ENCODE peak calls at places on chromosome 19, in six cellular contexts. One of them, this sample, is unnamed.

GRCh38 chr19:41872775-41873647 is 4.1 kb upstream of the CD79A start:
- DNase-seq in endothelial cell of umbilical vein: peak; percentile 65
- DNase-seq in A549: peak; percentile 94
- DNase-seq in HepG2: peak; percentile 72
- DNase-seq in K562: peak; percentile 71
- DNase-seq in GM12878: no peak
- DNase-seq in this sample: peak; percentile 67

GRCh38 chr19:11088508-11089253 is 582 bp upstream of the LDLR start:
- DNase-seq in endothelial cell of umbilical vein: no peak
- DNase-seq in A549: no peak
- DNase-seq in HepG2: peak; percentile 81
- DNase-seq in K562: no peak
- DNase-seq in GM12878: no peak
- DNase-seq in this sample: no peak

GRCh38 chr19:51427220-51427619 is 9.8 kb upstream of the SIGLEC10 start:
- DNase-seq in endothelial cell of umbilical vein: no peak
- DNase-seq in A549: no peak
- DNase-seq in HepG2: no peak
- DNase-seq in K562: no peak
- DNase-seq in GM12878: no peak
- DNase-seq in this sample: no peak

GRCh38 chr19:47228168-47228936 is 2.6 kb downstream of the BBC3 start:
- DNase-seq in endothelial cell of umbilical vein: no peak
- DNase-seq in A549: peak; percentile 85
- DNase-seq in HepG2: peak; percentile 69
- DNase-seq in K562: peak; percentile 66
- DNase-seq in GM12878: no peak
- DNase-seq in this sample: peak; percentile 89

GRCh38 chr19:13118424-13119193 is 545 bp downstream of the NACC1 start:
- DNase-seq in endothelial cell of umbilical vein: no peak
- DNase-seq in A549: peak; percentile 47
- DNase-seq in HepG2: peak; percentile 50
- DNase-seq in K562: peak; percentile 95
- DNase-seq in GM12878: no peak
- DNase-seq in this sample: peak; percentile 80

GRCh38 chr19:46728208-46728607 is 11.3 kb upstream of the PRKD2 start:
- DNase-seq in endothelial cell of umbilical vein: peak; percentile 95
- DNase-seq in A549: no peak
- DNase-seq in HepG2: no peak
- DNase-seq in K562: no peak
- DNase-seq in GM12878: no peak
- DNase-seq in this sample: no peak

GRCh38 chr19:45581576-45581975 is 3.0 kb downstream of the OPA3 start:
- DNase-seq in endothelial cell of umbilical vein: no peak
- DNase-seq in A549: peak; percentile 66
- DNase-seq in HepG2: no peak
- DNase-seq in K562: no peak
- DNase-seq in GM12878: no peak
- DNase-seq in this sample: no peak

GRCh38 chr19:41377977-41378707 is 1.8 kb downstream of the TMEM91 start:
- DNase-seq in endothelial cell of umbilical vein: no peak
- DNase-seq in A549: no peak
- DNase-seq in HepG2: no peak
- DNase-seq in K562: no peak
- DNase-seq in GM12878: no peak
- DNase-seq in this sample: no peak

GRCh38 chr19:40592170-40592569 is 9.0 kb upstream of the LTBP4 start:
- DNase-seq in endothelial cell of umbilical vein: peak; percentile 60
- DNase-seq in A549: peak; percentile 92
- DNase-seq in HepG2: peak; percentile 36
- DNase-seq in K562: peak; percentile 47
- DNase-seq in GM12878: no peak
- DNase-seq in this sample: peak; percentile 53

GRCh38 chr19:1211494-1212234 is 6.1 kb downstream of the STK11 start:
- DNase-seq in endothelial cell of umbilical vein: no peak
- DNase-seq in A549: peak; percentile 47
- DNase-seq in HepG2: no peak
- DNase-seq in K562: no peak
- DNase-seq in GM12878: no peak
- DNase-seq in this sample: no peak

GRCh38 chr19:46678110-46678732 is 17.2 kb upstream of the DACT3 start:
- DNase-seq in endothelial cell of umbilical vein: peak; percentile 13
- DNase-seq in A549: peak; percentile 64
- DNase-seq in HepG2: no peak
- DNase-seq in K562: peak; percentile 98
- DNase-seq in GM12878: no peak
- DNase-seq in this sample: peak; percentile 77

GRCh38 chr19:44753932-44754742 is 5.6 kb downstream of the BCL3 start:
- DNase-seq in endothelial cell of umbilical vein: peak; percentile 55
- DNase-seq in A549: peak; percentile 90
- DNase-seq in HepG2: no peak
- DNase-seq in K562: peak; percentile 94
- DNase-seq in GM12878: no peak
- DNase-seq in this sample: peak; percentile 79

GRCh38 chr19:531753-532571 is at the start of gene CDC34:
- DNase-seq in endothelial cell of umbilical vein: peak; percentile 21
- DNase-seq in A549: no peak
- DNase-seq in HepG2: no peak
- DNase-seq in K562: no peak
- DNase-seq in GM12878: no peak
- DNase-seq in this sample: peak; percentile 33

GRCh38 chr19:4773047-4773640 is 18.4 kb upstream of the FEM1A start:
- DNase-seq in endothelial cell of umbilical vein: no peak
- DNase-seq in A549: no peak
- DNase-seq in HepG2: no peak
- DNase-seq in K562: no peak
- DNase-seq in GM12878: peak; percentile 25
- DNase-seq in this sample: no peak

GRCh38 chr19:42076375-42076944 is 494 bp downstream of the ZNF574 start:
- DNase-seq in endothelial cell of umbilical vein: no peak
- DNase-seq in A549: no peak
- DNase-seq in HepG2: no peak
- DNase-seq in K562: no peak
- DNase-seq in GM12878: no peak
- DNase-seq in this sample: peak; percentile 78

GRCh38 chr19:46648070-46648960 is 12.3 kb upstream of the GNG8 start:
- DNase-seq in endothelial cell of umbilical vein: no peak
- DNase-seq in A549: no peak
- DNase-seq in HepG2: no peak
- DNase-seq in K562: no peak
- DNase-seq in GM12878: no peak
- DNase-seq in this sample: peak; percentile 62

GRCh38 chr19:19642506-19643157 is 825 bp downstream of the GMIP start:
- DNase-seq in endothelial cell of umbilical vein: peak; percentile 16
- DNase-seq in A549: no peak
- DNase-seq in HepG2: no peak
- DNase-seq in K562: peak; percentile 44
- DNase-seq in GM12878: no peak
- DNase-seq in this sample: peak; percentile 73

GRCh38 chr19:43496960-43497359 is 7.6 kb downstream of the PHLDB3 start:
- DNase-seq in endothelial cell of umbilical vein: no peak
- DNase-seq in A549: no peak
- DNase-seq in HepG2: no peak
- DNase-seq in K562: no peak
- DNase-seq in GM12878: no peak
- DNase-seq in this sample: no peak

GRCh38 chr19:45424191-45425058 is 708 bp upstream of the ERCC1 start:
- DNase-seq in endothelial cell of umbilical vein: peak; percentile 95
- DNase-seq in A549: peak; percentile 95
- DNase-seq in HepG2: peak; percentile 86
- DNase-seq in K562: peak; percentile 78
- DNase-seq in GM12878: no peak
- DNase-seq in this sample: peak; percentile 82

GRCh38 chr19:19214892-19215291 is 3.1 kb downstream of the NCAN start:
- DNase-seq in endothelial cell of umbilical vein: peak; percentile 50
- DNase-seq in A549: no peak
- DNase-seq in HepG2: peak; percentile 30
- DNase-seq in K562: peak; percentile 64
- DNase-seq in GM12878: no peak
- DNase-seq in this sample: peak; percentile 59

GRCh38 chr19:15788594-15789270 is 1.3 kb downstream of the OR10H5 start:
- DNase-seq in endothelial cell of umbilical vein: no peak
- DNase-seq in A549: no peak
- DNase-seq in HepG2: peak; percentile 63
- DNase-seq in K562: no peak
- DNase-seq in GM12878: no peak
- DNase-seq in this sample: no peak

GRCh38 chr19:43464089-43464775 is 1.2 kb downstream of the LYPD3 start:
- DNase-seq in endothelial cell of umbilical vein: no peak
- DNase-seq in A549: no peak
- DNase-seq in HepG2: no peak
- DNase-seq in K562: peak; percentile 83
- DNase-seq in GM12878: no peak
- DNase-seq in this sample: no peak

GRCh38 chr19:13987101-13987890 is 18.8 kb downstream of the RFX1 start:
- DNase-seq in endothelial cell of umbilical vein: peak; percentile 33
- DNase-seq in A549: no peak
- DNase-seq in HepG2: no peak
- DNase-seq in K562: no peak
- DNase-seq in GM12878: no peak
- DNase-seq in this sample: peak; percentile 53

GRCh38 chr19:39246951-39247669 is 1.5 kb downstream of the IFNL4 start:
- DNase-seq in endothelial cell of umbilical vein: peak; percentile 13
- DNase-seq in A549: no peak
- DNase-seq in HepG2: no peak
- DNase-seq in K562: no peak
- DNase-seq in GM12878: no peak
- DNase-seq in this sample: no peak

GRCh38 chr19:4969772-4970531 is 1.0 kb downstream of the KDM4B start:
- DNase-seq in endothelial cell of umbilical vein: peak; percentile 17
- DNase-seq in A549: no peak
- DNase-seq in HepG2: no peak
- DNase-seq in K562: no peak
- DNase-seq in GM12878: peak; percentile 27
- DNase-seq in this sample: peak; percentile 59

GRCh38 chr19:18860302-18860700 is 28.5 kb downstream of the UPF1 start:
- DNase-seq in endothelial cell of umbilical vein: no peak
- DNase-seq in A549: no peak
- DNase-seq in HepG2: no peak
- DNase-seq in K562: no peak
- DNase-seq in GM12878: no peak
- DNase-seq in this sample: no peak

GRCh38 chr19:42343344-42344110 is 18.1 kb downstream of the MEGF8 start:
- DNase-seq in endothelial cell of umbilical vein: no peak
- DNase-seq in A549: no peak
- DNase-seq in HepG2: no peak
- DNase-seq in K562: no peak
- DNase-seq in GM12878: no peak
- DNase-seq in this sample: no peak

GRCh38 chr19:30908262-30908771 is 440.9 kb downstream of the TSHZ3 start:
- DNase-seq in endothelial cell of umbilical vein: no peak
- DNase-seq in A549: no peak
- DNase-seq in HepG2: no peak
- DNase-seq in K562: peak; percentile 8
- DNase-seq in GM12878: no peak
- DNase-seq in this sample: no peak

GRCh38 chr19:50189326-50189725 is 14.1 kb upstream of the MYH14 start:
- DNase-seq in endothelial cell of umbilical vein: no peak
- DNase-seq in A549: no peak
- DNase-seq in HepG2: no peak
- DNase-seq in K562: no peak
- DNase-seq in GM12878: no peak
- DNase-seq in this sample: no peak
- TF ChIP-seq CTCF in endothelial cell of umbilical vein: no peak
- TF ChIP-seq CTCF in A549: no peak
- TF ChIP-seq CTCF in HepG2: no peak
- TF ChIP-seq CTCF in K562: no peak
- TF ChIP-seq CTCF in GM12878: no peak
- TF ChIP-seq CTCF in this sample: no peak

DNA sequence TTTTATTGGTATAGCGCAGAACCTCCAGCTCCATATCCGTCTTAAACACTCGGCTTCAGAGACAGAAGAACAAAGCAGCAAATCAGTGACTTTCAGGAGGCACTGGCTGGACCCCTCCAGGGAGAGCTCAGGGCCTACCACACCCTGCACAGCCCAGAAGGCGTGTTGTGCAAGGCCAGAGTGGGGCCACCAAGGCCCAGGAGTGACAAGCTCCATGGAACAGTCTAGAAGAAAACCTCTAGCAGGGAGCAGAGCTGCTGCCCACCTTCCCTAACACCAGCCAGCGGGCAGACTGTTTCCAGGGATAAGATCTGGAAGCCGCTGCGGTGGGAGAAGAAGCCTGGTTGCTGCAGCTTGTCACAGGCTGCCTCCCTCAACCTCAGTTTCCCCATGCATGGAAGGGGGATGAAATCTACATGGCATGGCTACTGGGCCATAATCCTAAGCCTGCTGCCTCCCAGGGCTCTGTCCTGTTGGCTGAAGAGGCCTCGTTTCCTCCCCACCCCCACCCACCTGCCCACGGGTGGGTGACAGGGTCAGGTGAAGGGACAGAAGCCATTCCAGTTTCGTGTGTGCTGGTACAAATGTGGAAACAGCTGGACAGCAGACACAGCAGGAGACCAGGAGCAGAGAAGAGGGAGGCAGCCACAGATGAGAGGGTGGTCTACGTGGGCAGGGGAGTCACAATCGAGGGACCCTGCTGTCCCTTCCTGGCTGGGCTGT is 57.4 kb downstream of the PEPD start:
- DNase-seq in endothelial cell of umbilical vein: no peak
- DNase-seq in A549: no peak
- DNase-seq in HepG2: no peak
- DNase-seq in K562: no peak
- DNase-seq in GM12878: no peak
- DNase-seq in this sample: no peak
- TF ChIP-seq MYC in endothelial cell of umbilical vein: no peak
- TF ChIP-seq MYC in A549: no peak
- TF ChIP-seq MYC in HepG2: no peak
- TF ChIP-seq MYC in K562: no peak
- TF ChIP-seq MYC in GM12878: no peak
- TF ChIP-seq MYC in this sample: no peak

DNA sequence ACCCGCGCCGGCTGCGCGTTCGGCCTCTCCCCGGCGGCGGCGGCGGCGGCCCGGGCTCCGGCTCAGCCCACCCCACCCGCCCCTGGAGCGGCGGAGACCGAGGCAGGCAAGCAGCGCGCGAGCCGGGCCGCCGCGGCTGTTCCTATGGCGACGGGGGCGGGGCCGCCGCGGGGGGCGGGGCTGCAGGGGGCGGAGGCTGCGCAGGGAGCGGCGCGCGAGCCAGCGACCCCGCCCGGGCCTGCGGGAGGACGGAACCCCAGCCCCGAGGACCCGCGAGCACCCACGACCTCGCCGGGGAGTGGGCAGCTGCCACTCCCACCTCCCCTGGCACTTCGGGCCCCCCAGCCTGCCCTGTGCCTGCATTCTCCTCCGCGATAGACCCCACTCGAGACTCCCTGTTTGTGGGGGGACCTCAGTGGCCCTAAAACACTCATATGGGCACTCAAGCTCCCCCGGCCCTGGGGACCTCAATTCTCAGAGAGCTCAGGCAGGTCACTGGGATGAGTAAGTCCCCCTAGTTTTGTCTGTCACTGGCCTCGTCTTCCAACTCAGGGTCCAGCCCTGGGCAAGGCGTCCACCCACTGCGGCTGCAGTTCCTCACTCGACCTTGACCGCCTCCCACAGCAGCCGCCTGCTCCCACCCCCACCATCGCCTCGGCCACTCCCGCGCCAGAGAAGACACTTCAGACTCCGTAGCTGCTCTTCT is at the start of gene CTXN1:
- DNase-seq in endothelial cell of umbilical vein: peak; percentile 40
- DNase-seq in A549: peak; percentile 45
- DNase-seq in HepG2: no peak
- DNase-seq in K562: peak; percentile 92
- DNase-seq in GM12878: no peak
- DNase-seq in this sample: peak; percentile 76
- TF ChIP-seq CTCF in endothelial cell of umbilical vein: no peak
- TF ChIP-seq CTCF in A549: no peak
- TF ChIP-seq CTCF in HepG2: no peak
- TF ChIP-seq CTCF in K562: peak; percentile 16
- TF ChIP-seq CTCF in GM12878: no peak
- TF ChIP-seq CTCF in this sample: no peak

GRCh38 chr19:3520166-3521103 is 14.3 kb downstream of the FZR1 start:
- DNase-seq in endothelial cell of umbilical vein: no peak
- DNase-seq in A549: no peak
- DNase-seq in HepG2: no peak
- DNase-seq in K562: peak; percentile 93
- DNase-seq in GM12878: no peak
- DNase-seq in this sample: no peak
- TF ChIP-seq MYC in endothelial cell of umbilical vein: no peak
- TF ChIP-seq MYC in A549: no peak
- TF ChIP-seq MYC in HepG2: no peak
- TF ChIP-seq MYC in K562: peak; percentile 97
- TF ChIP-seq MYC in GM12878: no peak
- TF ChIP-seq MYC in this sample: no peak